ENCODE peak calls at places on chromosome 6, in six cellular contexts. L, S, T, G, F and J are unnamed samples.

GRCh38 chr6:127347188-127347587 is 3.8 kb upstream of the ECHDC1 start:
- DNase-seq in F (no peak), G (no peak), T (no peak), L (no peak), S (no peak), J (no peak)

GRCh38 chr6:160426146-160426545 is 78.0 kb downstream of the SLC22A3 start:
- DNase-seq in F (no peak), L (no peak), G (no peak), T (no peak), S (no peak), J (peak)

GRCh38 chr6:13554929-13555333 is 19.5 kb upstream of the SIRT5 start:
- DNase-seq in S (no peak), T (peak), G (no peak), F (no peak), L (peak), J (peak)

GRCh38 chr6:83770910-83771309 is 62.0 kb upstream of the SNAP91 start:
- DNase-seq in G (no peak), L (no peak), T (no peak), F (no peak), S (no peak), J (no peak)

GRCh38 chr6:3269412-3269975 is 10.7 kb downstream of the PSMG4 start:
- DNase-seq in G (no peak), L (no peak), S (no peak), F (no peak), T (no peak), J (no peak)

GRCh38 chr6:42898891-42899361 is 16.9 kb upstream of the PTCRA start:
- DNase-seq in L (peak), T (peak), S (peak), G (peak), F (peak), J (peak)

GRCh38 chr6:155959898-155960297 is 504.3 kb upstream of the NOX3 start:
- DNase-seq in G (no peak), S (peak), L (no peak), T (no peak), F (no peak), J (no peak)

GRCh38 chr6:38603966-38604365 is 35.8 kb downstream of the BTBD9 start:
- DNase-seq in T (no peak), F (no peak), L (no peak), G (no peak), S (no peak), J (no peak)

GRCh38 chr6:149963462-149964242 is at the start of gene ULBP1:
- DNase-seq in G (peak), T (peak), S (peak), L (peak), F (peak), J (peak)

GRCh38 chr6:149907317-149907716 is 9.4 kb upstream of the RAET1E start:
- DNase-seq in G (no peak), S (no peak), F (no peak), L (no peak), T (no peak), J (no peak)

GRCh38 chr6:140486468-140487361 is 1112.3 kb upstream of the CITED2 start:
- DNase-seq in T (peak), F (no peak), S (no peak), G (no peak), L (no peak), J (peak)

GRCh38 chr6:166008441-166009369 is 158.9 kb downstream of the TBXT start:
- DNase-seq in T (peak), L (no peak), G (no peak), F (peak), S (no peak), J (no peak)

GRCh38 chr6:136502791-136503190 is 47.4 kb downstream of the MAP7 start:
- DNase-seq in L (no peak), T (no peak), G (no peak), F (no peak), S (no peak), J (no peak)

GRCh38 chr6:124613050-124613449 is 349.2 kb upstream of the RNF217 start:
- DNase-seq in L (no peak), G (no peak), F (no peak), T (no peak), S (no peak), J (no peak)

GRCh38 chr6:20056350-20056992 is 155.8 kb downstream of the MBOAT1 start:
- DNase-seq in L (no peak), G (no peak), F (peak), S (peak), T (peak), J (peak)

GRCh38 chr6:104253236-104253635 is 606.5 kb downstream of the HACE1 start:
- DNase-seq in S (no peak), T (no peak), F (no peak), G (no peak), L (no peak), J (no peak)

GRCh38 chr6:129637340-129638054 is 72.5 kb downstream of the ARHGAP18 start:
- DNase-seq in S (no peak), G (no peak), T (no peak), L (no peak), F (no peak), J (no peak)

GRCh38 chr6:57265755-57266221 is 43.7 kb upstream of the RAB23 start:
- DNase-seq in T (peak), F (no peak), G (no peak), S (no peak), L (no peak), J (peak)

GRCh38 chr6:30544666-30545272 is 11.5 kb downstream of the GNL1 start:
- DNase-seq in F (no peak), T (peak), L (no peak), S (peak), G (no peak), J (peak)

GRCh38 chr6:69865126-69865525 is 1.2 kb upstream of the COL19A1 start:
- DNase-seq in G (no peak), T (peak), S (no peak), L (no peak), F (no peak), J (peak)

GRCh38 chr6:109104512-109104911 is 9.2 kb downstream of the CEP57L1 start:
- DNase-seq in S (no peak), G (no peak), T (no peak), F (no peak), L (no peak), J (no peak)

GRCh38 chr6:136921936-136922679 is at the start of gene SLC35D3:
- DNase-seq in L (no peak), G (no peak), T (peak), F (no peak), S (no peak), J (peak)

GRCh38 chr6:47669684-47670515 is 28.5 kb upstream of the ADGRF4 start:
- DNase-seq in S (peak), L (no peak), G (no peak), T (peak), F (no peak), J (no peak)

GRCh38 chr6:149331043-149331807 is 13.7 kb downstream of the TAB2 start:
- DNase-seq in S (no peak), F (no peak), L (no peak), G (no peak), T (no peak), J (no peak)